ENCODE peak calls at places on chromosomes 4 and X, in eight cellular contexts. One of them, this sample, is unnamed.
A peak's percentile ranks its signal among the peaks of the same experiment; 100 is the strongest.

GRCh38 chr4:52588771-52589591 is 70.1 kb downstream of the USP46 start:
- DNase-seq in right lobe of liver: no peak
- DNase-seq in Peyer's patch: no peak
- DNase-seq in CD4-positive, alpha-beta T cell: peak; percentile 26
- DNase-seq in GM12865: no peak
- DNase-seq in GM13977: no peak
- DNase-seq in astrocyte of the cerebellum: peak; percentile 85
- DNase-seq in AG04450: peak; percentile 66
- DNase-seq in this sample: no peak

GRCh38 chrX:136534131-136534530 is 2.1 kb downstream of the VGLL1 start:
- DNase-seq in right lobe of liver: no peak
- DNase-seq in Peyer's patch: no peak
- DNase-seq in CD4-positive, alpha-beta T cell: no peak
- DNase-seq in GM12865: no peak
- DNase-seq in GM13977: no peak
- DNase-seq in astrocyte of the cerebellum: no peak
- DNase-seq in AG04450: no peak
- DNase-seq in this sample: no peak

GRCh38 chr4:98929341-98930267 is 671 bp upstream of the EIF4E start:
- DNase-seq in right lobe of liver: peak; percentile 56
- DNase-seq in Peyer's patch: peak; percentile 89
- DNase-seq in CD4-positive, alpha-beta T cell: peak; percentile 6
- DNase-seq in GM12865: peak; percentile 90
- DNase-seq in GM13977: peak; percentile 76
- DNase-seq in astrocyte of the cerebellum: peak; percentile 49
- DNase-seq in AG04450: peak; percentile 81
- DNase-seq in this sample: peak; percentile 59

GRCh38 chr4:138138774-138139173 is 103.4 kb downstream of the SLC7A11 start:
- DNase-seq in right lobe of liver: no peak
- DNase-seq in Peyer's patch: no peak
- DNase-seq in CD4-positive, alpha-beta T cell: no peak
- DNase-seq in GM12865: no peak
- DNase-seq in GM13977: no peak
- DNase-seq in astrocyte of the cerebellum: no peak
- DNase-seq in AG04450: no peak
- DNase-seq in this sample: no peak

GRCh38 chr4:40299704-40300336 is 35.3 kb upstream of the CHRNA9 start:
- DNase-seq in right lobe of liver: no peak
- DNase-seq in Peyer's patch: no peak
- DNase-seq in CD4-positive, alpha-beta T cell: no peak
- DNase-seq in GM12865: no peak
- DNase-seq in GM13977: no peak
- DNase-seq in astrocyte of the cerebellum: no peak
- DNase-seq in AG04450: no peak
- DNase-seq in this sample: no peak

GRCh38 chr4:171186700-171187099 is 626.5 kb upstream of the GALNTL6 start:
- DNase-seq in right lobe of liver: no peak
- DNase-seq in Peyer's patch: no peak
- DNase-seq in CD4-positive, alpha-beta T cell: no peak
- DNase-seq in GM12865: peak; percentile 25
- DNase-seq in GM13977: no peak
- DNase-seq in astrocyte of the cerebellum: no peak
- DNase-seq in AG04450: no peak
- DNase-seq in this sample: no peak

GRCh38 chr4:38821739-38822138 is 17.1 kb upstream of the TLR1 start:
- DNase-seq in right lobe of liver: no peak
- DNase-seq in Peyer's patch: no peak
- DNase-seq in CD4-positive, alpha-beta T cell: no peak
- DNase-seq in GM12865: no peak
- DNase-seq in GM13977: no peak
- DNase-seq in astrocyte of the cerebellum: no peak
- DNase-seq in AG04450: no peak
- DNase-seq in this sample: no peak

GRCh38 chr4:156790866-156791265 is 180.7 kb downstream of the PDGFC start:
- DNase-seq in right lobe of liver: no peak
- DNase-seq in Peyer's patch: no peak
- DNase-seq in CD4-positive, alpha-beta T cell: no peak
- DNase-seq in GM12865: no peak
- DNase-seq in GM13977: no peak
- DNase-seq in astrocyte of the cerebellum: peak; percentile 90
- DNase-seq in AG04450: no peak
- DNase-seq in this sample: no peak

GRCh38 chr4:143254479-143255216 is 69.9 kb downstream of the USP38 start:
- DNase-seq in right lobe of liver: no peak
- DNase-seq in Peyer's patch: no peak
- DNase-seq in CD4-positive, alpha-beta T cell: no peak
- DNase-seq in GM12865: peak; percentile 4
- DNase-seq in GM13977: no peak
- DNase-seq in astrocyte of the cerebellum: no peak
- DNase-seq in AG04450: no peak
- DNase-seq in this sample: no peak

GRCh38 chrX:103941201-103941975 is 21.0 kb upstream of the TMSB15B start:
- DNase-seq in right lobe of liver: no peak
- DNase-seq in Peyer's patch: no peak
- DNase-seq in CD4-positive, alpha-beta T cell: no peak
- DNase-seq in GM12865: peak; percentile 42
- DNase-seq in GM13977: no peak
- DNase-seq in astrocyte of the cerebellum: peak; percentile 23
- DNase-seq in AG04450: no peak
- DNase-seq in this sample: no peak

GRCh38 chr4:16119981-16120380 is 36.2 kb upstream of the PROM1 start:
- DNase-seq in right lobe of liver: no peak
- DNase-seq in Peyer's patch: no peak
- DNase-seq in CD4-positive, alpha-beta T cell: no peak
- DNase-seq in GM12865: no peak
- DNase-seq in GM13977: no peak
- DNase-seq in astrocyte of the cerebellum: no peak
- DNase-seq in AG04450: no peak
- DNase-seq in this sample: no peak

GRCh38 chr4:88969271-88969670 is 87.7 kb downstream of the FAM13A start:
- DNase-seq in right lobe of liver: no peak
- DNase-seq in Peyer's patch: no peak
- DNase-seq in CD4-positive, alpha-beta T cell: no peak
- DNase-seq in GM12865: no peak
- DNase-seq in GM13977: no peak
- DNase-seq in astrocyte of the cerebellum: no peak
- DNase-seq in AG04450: no peak
- DNase-seq in this sample: no peak

GRCh38 chr4:114642173-114642780 is 43.7 kb downstream of the UGT8 start:
- DNase-seq in right lobe of liver: no peak
- DNase-seq in Peyer's patch: no peak
- DNase-seq in CD4-positive, alpha-beta T cell: no peak
- DNase-seq in GM12865: no peak
- DNase-seq in GM13977: no peak
- DNase-seq in astrocyte of the cerebellum: no peak
- DNase-seq in AG04450: no peak
- DNase-seq in this sample: no peak

GRCh38 chrX:130443883-130444282 is 42.1 kb downstream of the RBMX2 start:
- DNase-seq in right lobe of liver: no peak
- DNase-seq in Peyer's patch: no peak
- DNase-seq in CD4-positive, alpha-beta T cell: no peak
- DNase-seq in GM12865: no peak
- DNase-seq in GM13977: no peak
- DNase-seq in astrocyte of the cerebellum: no peak
- DNase-seq in AG04450: no peak
- DNase-seq in this sample: no peak

GRCh38 chrX:45803383-45803921 is 602.8 kb upstream of the DIPK2B start:
- DNase-seq in right lobe of liver: no peak
- DNase-seq in Peyer's patch: no peak
- DNase-seq in CD4-positive, alpha-beta T cell: no peak
- DNase-seq in GM12865: peak; percentile 12
- DNase-seq in GM13977: no peak
- DNase-seq in astrocyte of the cerebellum: peak; percentile 70
- DNase-seq in AG04450: no peak
- DNase-seq in this sample: no peak

GRCh38 chr4:85884251-85884650 is 409.3 kb downstream of the ARHGAP24 start:
- DNase-seq in right lobe of liver: no peak
- DNase-seq in Peyer's patch: no peak
- DNase-seq in CD4-positive, alpha-beta T cell: no peak
- DNase-seq in GM12865: no peak
- DNase-seq in GM13977: no peak
- DNase-seq in astrocyte of the cerebellum: no peak
- DNase-seq in AG04450: no peak
- DNase-seq in this sample: no peak

GRCh38 chr4:173318648-173319211 is 15.4 kb downstream of the HMGB2 start:
- DNase-seq in right lobe of liver: no peak
- DNase-seq in Peyer's patch: no peak
- DNase-seq in CD4-positive, alpha-beta T cell: no peak
- DNase-seq in GM12865: no peak
- DNase-seq in GM13977: no peak
- DNase-seq in astrocyte of the cerebellum: peak; percentile 33
- DNase-seq in AG04450: no peak
- DNase-seq in this sample: no peak

GRCh38 chr4:173316060-173316459 is 18.1 kb downstream of the HMGB2 start:
- DNase-seq in right lobe of liver: no peak
- DNase-seq in Peyer's patch: no peak
- DNase-seq in CD4-positive, alpha-beta T cell: no peak
- DNase-seq in GM12865: no peak
- DNase-seq in GM13977: no peak
- DNase-seq in astrocyte of the cerebellum: no peak
- DNase-seq in AG04450: no peak
- DNase-seq in this sample: no peak

GRCh38 chr4:173319696-173320095 is 14.5 kb downstream of the HMGB2 start:
- DNase-seq in right lobe of liver: no peak
- DNase-seq in Peyer's patch: no peak
- DNase-seq in CD4-positive, alpha-beta T cell: no peak
- DNase-seq in GM12865: no peak
- DNase-seq in GM13977: no peak
- DNase-seq in astrocyte of the cerebellum: no peak
- DNase-seq in AG04450: no peak
- DNase-seq in this sample: no peak

GRCh38 chr4:173314715-173315114 is 19.4 kb downstream of the HMGB2 start:
- DNase-seq in right lobe of liver: no peak
- DNase-seq in Peyer's patch: no peak
- DNase-seq in CD4-positive, alpha-beta T cell: no peak
- DNase-seq in GM12865: no peak
- DNase-seq in GM13977: no peak
- DNase-seq in astrocyte of the cerebellum: no peak
- DNase-seq in AG04450: no peak
- DNase-seq in this sample: no peak

GRCh38 chr4:173317003-173317402 is 17.2 kb downstream of the HMGB2 start:
- DNase-seq in right lobe of liver: no peak
- DNase-seq in Peyer's patch: no peak
- DNase-seq in CD4-positive, alpha-beta T cell: no peak
- DNase-seq in GM12865: no peak
- DNase-seq in GM13977: no peak
- DNase-seq in astrocyte of the cerebellum: no peak
- DNase-seq in AG04450: no peak
- DNase-seq in this sample: no peak
- TF ChIP-seq CTCF in right lobe of liver: no peak
- TF ChIP-seq CTCF in Peyer's patch: no peak
- TF ChIP-seq CTCF in CD4-positive, alpha-beta T cell: no peak
- TF ChIP-seq CTCF in GM12865: peak; percentile 28
- TF ChIP-seq CTCF in GM13977: no peak
- TF ChIP-seq CTCF in astrocyte of the cerebellum: peak; percentile 24
- TF ChIP-seq CTCF in AG04450: peak; percentile 29
- TF ChIP-seq CTCF in this sample: no peak

DNA sequence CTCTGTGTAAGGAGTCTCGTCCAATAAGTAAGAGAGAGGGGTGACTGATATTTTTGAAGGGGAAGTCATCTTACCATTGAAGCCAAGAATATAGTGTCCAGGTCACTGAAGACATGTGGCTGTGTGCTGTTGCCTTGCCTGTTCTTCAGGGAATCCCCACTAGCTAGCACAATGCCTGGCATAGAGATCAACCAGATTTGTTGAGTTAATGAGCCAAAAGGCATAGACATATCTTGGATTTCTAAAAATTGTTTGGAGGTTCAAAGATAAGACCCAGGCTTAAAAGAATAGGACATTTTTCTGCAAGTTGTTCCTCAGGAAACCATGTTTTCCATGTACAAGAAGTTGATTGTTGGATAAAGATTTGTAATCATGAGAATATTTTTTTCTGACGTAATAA is 119.3 kb upstream of the DKK2 start:
- DNase-seq in right lobe of liver: no peak
- DNase-seq in Peyer's patch: no peak
- DNase-seq in CD4-positive, alpha-beta T cell: no peak
- DNase-seq in GM12865: no peak
- DNase-seq in GM13977: no peak
- DNase-seq in astrocyte of the cerebellum: no peak
- DNase-seq in AG04450: no peak
- DNase-seq in this sample: no peak
- TF ChIP-seq CTCF in right lobe of liver: no peak
- TF ChIP-seq CTCF in Peyer's patch: no peak
- TF ChIP-seq CTCF in CD4-positive, alpha-beta T cell: no peak
- TF ChIP-seq CTCF in GM12865: no peak
- TF ChIP-seq CTCF in GM13977: no peak
- TF ChIP-seq CTCF in astrocyte of the cerebellum: no peak
- TF ChIP-seq CTCF in AG04450: no peak
- TF ChIP-seq CTCF in this sample: no peak

GRCh38 chrX:145393702-145394235 is 146.5 kb downstream of the SPANXN1 start:
- DNase-seq in right lobe of liver: no peak
- DNase-seq in Peyer's patch: no peak
- DNase-seq in CD4-positive, alpha-beta T cell: no peak
- DNase-seq in GM12865: no peak
- DNase-seq in GM13977: peak; percentile 5
- DNase-seq in astrocyte of the cerebellum: no peak
- DNase-seq in AG04450: no peak
- DNase-seq in this sample: no peak
- TF ChIP-seq CTCF in right lobe of liver: peak; percentile 8
- TF ChIP-seq CTCF in Peyer's patch: no peak
- TF ChIP-seq CTCF in CD4-positive, alpha-beta T cell: no peak
- TF ChIP-seq CTCF in GM12865: peak; percentile 20
- TF ChIP-seq CTCF in GM13977: peak; percentile 60
- TF ChIP-seq CTCF in astrocyte of the cerebellum: peak; percentile 16
- TF ChIP-seq CTCF in AG04450: no peak
- TF ChIP-seq CTCF in this sample: no peak

DNA sequence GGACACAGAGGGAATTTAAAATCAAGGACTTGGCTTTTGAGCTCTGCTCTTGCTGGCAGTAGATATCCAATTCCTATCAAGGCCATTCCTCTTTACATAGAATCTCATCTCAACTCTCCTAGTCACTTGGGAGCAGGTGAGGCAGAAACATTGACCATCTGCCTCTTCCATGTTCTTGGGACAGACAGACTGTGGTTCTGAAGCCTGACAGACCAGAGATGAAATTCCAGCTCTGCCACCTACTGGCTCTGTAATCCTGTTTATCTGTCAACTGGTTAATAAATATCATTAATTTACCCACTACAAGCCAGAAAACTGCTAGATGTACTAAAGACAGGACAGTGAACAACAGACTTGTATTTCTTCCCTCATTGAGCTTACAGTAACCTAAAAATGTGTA is 300.8 kb downstream of the ADGRL3 start:
- DNase-seq in right lobe of liver: no peak
- DNase-seq in Peyer's patch: no peak
- DNase-seq in CD4-positive, alpha-beta T cell: no peak
- DNase-seq in GM12865: no peak
- DNase-seq in GM13977: no peak
- DNase-seq in astrocyte of the cerebellum: no peak
- DNase-seq in AG04450: no peak
- DNase-seq in this sample: no peak
- TF ChIP-seq CTCF in right lobe of liver: no peak
- TF ChIP-seq CTCF in Peyer's patch: no peak
- TF ChIP-seq CTCF in CD4-positive, alpha-beta T cell: no peak
- TF ChIP-seq CTCF in GM12865: no peak
- TF ChIP-seq CTCF in GM13977: no peak
- TF ChIP-seq CTCF in astrocyte of the cerebellum: no peak
- TF ChIP-seq CTCF in AG04450: no peak
- TF ChIP-seq CTCF in this sample: no peak

This sample was measured in GM20000.